ENCODE peak calls at places on chromosomes 4 and X, in ten cellular contexts. One of them, this sample, is unnamed.

GRCh38 chr4:89129080-89129640 is 17.8 kb downstream of the TIGD2 start:
- DNase-seq in AG04450: peak
- DNase-seq in BJ: peak
- DNase-seq in stomach: no peak
- DNase-seq in endothelial cell of umbilical vein: no peak
- DNase-seq in cardiac fibroblast: no peak
- DNase-seq in fibroblast of mammary gland: no peak
- DNase-seq in pancreas: no peak
- DNase-seq in neural progenitor cell: no peak
- DNase-seq in psoas muscle: no peak
- DNase-seq in this sample: no peak

GRCh38 chr4:77358315-77358928 is 201.4 kb downstream of the CCNG2 start:
- DNase-seq in neural progenitor cell: peak
- DNase-seq in pancreas: no peak
- DNase-seq in fibroblast of mammary gland: peak
- DNase-seq in endothelial cell of umbilical vein: peak
- DNase-seq in BJ: no peak
- DNase-seq in psoas muscle: no peak
- DNase-seq in AG04450: no peak
- DNase-seq in cardiac fibroblast: peak
- DNase-seq in stomach: no peak
- DNase-seq in this sample: no peak

GRCh38 chr4:85747871-85748491 is 273.0 kb downstream of the ARHGAP24 start:
- DNase-seq in stomach: no peak
- DNase-seq in AG04450: peak
- DNase-seq in psoas muscle: no peak
- DNase-seq in fibroblast of mammary gland: peak
- DNase-seq in pancreas: peak
- DNase-seq in BJ: no peak
- DNase-seq in cardiac fibroblast: peak
- DNase-seq in neural progenitor cell: peak
- DNase-seq in endothelial cell of umbilical vein: peak
- DNase-seq in this sample: peak

GRCh38 chrX:109902665-109903064 is 100.2 kb upstream of the TMEM164 start:
- DNase-seq in BJ: no peak
- DNase-seq in fibroblast of mammary gland: peak
- DNase-seq in AG04450: no peak
- DNase-seq in neural progenitor cell: no peak
- DNase-seq in cardiac fibroblast: peak
- DNase-seq in pancreas: no peak
- DNase-seq in endothelial cell of umbilical vein: no peak
- DNase-seq in psoas muscle: no peak
- DNase-seq in stomach: no peak
- DNase-seq in this sample: no peak

GRCh38 chr4:172900880-172901279 is 267.7 kb upstream of the GALNT7 start:
- DNase-seq in AG04450: no peak
- DNase-seq in pancreas: no peak
- DNase-seq in endothelial cell of umbilical vein: no peak
- DNase-seq in BJ: no peak
- DNase-seq in psoas muscle: no peak
- DNase-seq in cardiac fibroblast: no peak
- DNase-seq in stomach: no peak
- DNase-seq in neural progenitor cell: no peak
- DNase-seq in fibroblast of mammary gland: no peak
- DNase-seq in this sample: no peak

GRCh38 chr4:5881340-5881739 is 11.5 kb downstream of the CRMP1 start:
- DNase-seq in BJ: no peak
- DNase-seq in neural progenitor cell: peak
- DNase-seq in stomach: no peak
- DNase-seq in psoas muscle: no peak
- DNase-seq in pancreas: no peak
- DNase-seq in cardiac fibroblast: no peak
- DNase-seq in endothelial cell of umbilical vein: no peak
- DNase-seq in AG04450: no peak
- DNase-seq in fibroblast of mammary gland: no peak
- DNase-seq in this sample: no peak

GRCh38 chr4:5956285-5957021 is 61.8 kb downstream of the C4orf50 start:
- DNase-seq in stomach: peak
- DNase-seq in fibroblast of mammary gland: no peak
- DNase-seq in endothelial cell of umbilical vein: peak
- DNase-seq in BJ: no peak
- DNase-seq in cardiac fibroblast: no peak
- DNase-seq in neural progenitor cell: peak
- DNase-seq in AG04450: no peak
- DNase-seq in pancreas: peak
- DNase-seq in psoas muscle: peak
- DNase-seq in this sample: no peak

GRCh38 chrX:116379854-116380253 is 56.6 kb upstream of the SLC6A14 start:
- DNase-seq in AG04450: no peak
- DNase-seq in cardiac fibroblast: peak
- DNase-seq in BJ: no peak
- DNase-seq in endothelial cell of umbilical vein: peak
- DNase-seq in pancreas: no peak
- DNase-seq in stomach: no peak
- DNase-seq in fibroblast of mammary gland: peak
- DNase-seq in psoas muscle: peak
- DNase-seq in neural progenitor cell: no peak
- DNase-seq in this sample: no peak

GRCh38 chr4:56656346-56656643 is 24.8 kb downstream of the HOPX start:
- DNase-seq in cardiac fibroblast: no peak
- DNase-seq in stomach: peak
- DNase-seq in fibroblast of mammary gland: no peak
- DNase-seq in AG04450: no peak
- DNase-seq in BJ: no peak
- DNase-seq in endothelial cell of umbilical vein: peak
- DNase-seq in psoas muscle: peak
- DNase-seq in pancreas: no peak
- DNase-seq in neural progenitor cell: peak
- DNase-seq in this sample: no peak

GRCh38 chr4:2932561-2932950 is 30.6 kb downstream of the NOP14 start:
- DNase-seq in cardiac fibroblast: no peak
- DNase-seq in AG04450: no peak
- DNase-seq in endothelial cell of umbilical vein: no peak
- DNase-seq in stomach: peak
- DNase-seq in psoas muscle: peak
- DNase-seq in pancreas: peak
- DNase-seq in BJ: no peak
- DNase-seq in fibroblast of mammary gland: no peak
- DNase-seq in neural progenitor cell: no peak
- DNase-seq in this sample: no peak

GRCh38 chrX:118026631-118027030 is 90.0 kb downstream of the KLHL13 start:
- DNase-seq in AG04450: no peak
- DNase-seq in endothelial cell of umbilical vein: no peak
- DNase-seq in BJ: no peak
- DNase-seq in cardiac fibroblast: no peak
- DNase-seq in psoas muscle: no peak
- DNase-seq in fibroblast of mammary gland: no peak
- DNase-seq in neural progenitor cell: no peak
- DNase-seq in stomach: no peak
- DNase-seq in pancreas: no peak
- DNase-seq in this sample: no peak

GRCh38 chr4:121950212-121950679 is 1.6 kb downstream of the TRPC3 start:
- DNase-seq in neural progenitor cell: peak
- DNase-seq in psoas muscle: peak
- DNase-seq in stomach: peak
- DNase-seq in cardiac fibroblast: peak
- DNase-seq in fibroblast of mammary gland: peak
- DNase-seq in endothelial cell of umbilical vein: peak
- DNase-seq in pancreas: peak
- DNase-seq in AG04450: peak
- DNase-seq in BJ: peak
- DNase-seq in this sample: no peak

GRCh38 chrX:153968754-153969124 is 2.9 kb downstream of the HCFC1 start:
- DNase-seq in cardiac fibroblast: no peak
- DNase-seq in endothelial cell of umbilical vein: no peak
- DNase-seq in neural progenitor cell: peak
- DNase-seq in stomach: no peak
- DNase-seq in BJ: no peak
- DNase-seq in AG04450: no peak
- DNase-seq in psoas muscle: peak
- DNase-seq in fibroblast of mammary gland: no peak
- DNase-seq in pancreas: no peak
- DNase-seq in this sample: no peak
- TF ChIP-seq CTCF in cardiac fibroblast: no peak
- TF ChIP-seq CTCF in endothelial cell of umbilical vein: peak
- TF ChIP-seq CTCF in neural progenitor cell: no peak
- TF ChIP-seq CTCF in stomach: no peak
- TF ChIP-seq CTCF in BJ: peak
- TF ChIP-seq CTCF in AG04450: peak
- TF ChIP-seq CTCF in psoas muscle: no peak
- TF ChIP-seq CTCF in fibroblast of mammary gland: no peak
- TF ChIP-seq CTCF in pancreas: no peak
- TF ChIP-seq CTCF in this sample: no peak

DNA sequence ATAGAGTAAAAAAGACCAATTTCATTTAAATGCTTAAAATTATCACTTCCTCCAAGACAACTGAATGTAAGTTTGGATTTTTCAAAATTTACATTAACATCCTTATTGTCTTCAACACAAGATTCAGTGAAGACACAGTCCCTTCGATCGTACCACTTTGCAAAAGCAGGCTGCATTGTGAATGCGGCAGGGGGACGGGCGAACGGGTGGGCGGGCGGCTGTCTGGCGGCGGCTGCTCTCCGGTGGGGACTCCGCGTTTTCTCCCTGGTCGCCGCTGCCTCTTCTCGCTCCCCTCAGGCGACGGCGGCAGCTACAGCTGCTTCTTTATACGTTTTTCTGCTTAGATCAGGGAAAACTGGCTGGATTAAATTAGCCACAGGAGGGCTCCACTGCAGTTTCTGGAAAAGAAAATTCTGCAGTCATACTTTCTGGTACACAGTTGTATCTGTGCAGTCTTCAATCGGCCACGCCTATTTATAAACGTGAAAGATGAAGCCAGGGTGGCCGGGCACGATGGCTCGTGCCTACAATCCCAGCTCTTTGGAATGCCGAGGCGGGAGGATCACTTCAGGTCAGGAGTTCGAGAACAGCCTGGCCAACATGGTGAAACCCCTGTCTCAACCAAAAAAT is 33.9 kb upstream of the HPF1 start:
- DNase-seq in psoas muscle: peak
- DNase-seq in stomach: no peak
- DNase-seq in fibroblast of mammary gland: peak
- DNase-seq in neural progenitor cell: peak
- DNase-seq in cardiac fibroblast: peak
- DNase-seq in BJ: no peak
- DNase-seq in endothelial cell of umbilical vein: peak
- DNase-seq in AG04450: no peak
- DNase-seq in pancreas: peak
- DNase-seq in this sample: peak
- TF ChIP-seq CTCF in psoas muscle: peak
- TF ChIP-seq CTCF in stomach: peak
- TF ChIP-seq CTCF in fibroblast of mammary gland: peak
- TF ChIP-seq CTCF in neural progenitor cell: peak
- TF ChIP-seq CTCF in cardiac fibroblast: peak
- TF ChIP-seq CTCF in BJ: peak
- TF ChIP-seq CTCF in endothelial cell of umbilical vein: peak
- TF ChIP-seq CTCF in AG04450: peak
- TF ChIP-seq CTCF in pancreas: peak
- TF ChIP-seq CTCF in this sample: peak

GRCh38 chrX:31436424-31436823 is 364.6 kb upstream of the FTHL17 start:
- DNase-seq in psoas muscle: no peak
- DNase-seq in BJ: no peak
- DNase-seq in fibroblast of mammary gland: no peak
- DNase-seq in pancreas: no peak
- DNase-seq in AG04450: no peak
- DNase-seq in stomach: no peak
- DNase-seq in endothelial cell of umbilical vein: no peak
- DNase-seq in cardiac fibroblast: no peak
- DNase-seq in neural progenitor cell: no peak
- DNase-seq in this sample: no peak
- TF ChIP-seq CTCF in psoas muscle: no peak
- TF ChIP-seq CTCF in BJ: no peak
- TF ChIP-seq CTCF in fibroblast of mammary gland: no peak
- TF ChIP-seq CTCF in pancreas: no peak
- TF ChIP-seq CTCF in AG04450: no peak
- TF ChIP-seq CTCF in stomach: no peak
- TF ChIP-seq CTCF in endothelial cell of umbilical vein: no peak
- TF ChIP-seq CTCF in cardiac fibroblast: no peak
- TF ChIP-seq CTCF in neural progenitor cell: no peak
- TF ChIP-seq CTCF in this sample: no peak

GRCh38 chrX:94834226-94834625 is 1160.2 kb downstream of the FAM133A start:
- DNase-seq in stomach: no peak
- DNase-seq in endothelial cell of umbilical vein: no peak
- DNase-seq in psoas muscle: no peak
- DNase-seq in BJ: no peak
- DNase-seq in neural progenitor cell: no peak
- DNase-seq in AG04450: no peak
- DNase-seq in cardiac fibroblast: no peak
- DNase-seq in pancreas: no peak
- DNase-seq in fibroblast of mammary gland: no peak
- DNase-seq in this sample: no peak

GRCh38 chrX:94830717-94831116 is 1156.7 kb downstream of the FAM133A start:
- DNase-seq in endothelial cell of umbilical vein: no peak
- DNase-seq in cardiac fibroblast: no peak
- DNase-seq in pancreas: no peak
- DNase-seq in AG04450: no peak
- DNase-seq in stomach: no peak
- DNase-seq in neural progenitor cell: no peak
- DNase-seq in BJ: no peak
- DNase-seq in psoas muscle: no peak
- DNase-seq in fibroblast of mammary gland: no peak
- DNase-seq in this sample: no peak

DNA sequence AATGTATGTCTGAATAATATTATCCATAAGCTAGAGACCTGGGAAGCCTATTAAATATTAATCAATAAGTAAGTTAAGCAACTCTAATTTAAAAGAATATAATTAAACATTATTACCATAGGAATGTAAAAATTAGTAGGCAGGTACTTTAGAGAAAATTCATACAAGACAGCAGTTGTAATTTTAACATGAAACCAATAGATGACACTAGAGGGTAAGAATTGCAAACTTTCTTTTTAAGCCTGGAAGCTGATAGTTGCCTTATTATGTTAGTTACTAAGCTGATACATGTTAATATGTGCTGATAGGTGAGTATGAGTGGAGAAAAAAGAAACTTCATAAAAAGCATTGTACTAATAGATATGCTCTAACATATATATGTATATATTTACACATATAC is 1157.4 kb downstream of the FAM133A start:
- DNase-seq in BJ: no peak
- DNase-seq in stomach: no peak
- DNase-seq in psoas muscle: no peak
- DNase-seq in endothelial cell of umbilical vein: no peak
- DNase-seq in AG04450: no peak
- DNase-seq in pancreas: no peak
- DNase-seq in cardiac fibroblast: peak
- DNase-seq in neural progenitor cell: peak
- DNase-seq in fibroblast of mammary gland: peak
- DNase-seq in this sample: no peak
- TF ChIP-seq CTCF in BJ: peak
- TF ChIP-seq CTCF in stomach: no peak
- TF ChIP-seq CTCF in psoas muscle: peak
- TF ChIP-seq CTCF in endothelial cell of umbilical vein: no peak
- TF ChIP-seq CTCF in AG04450: peak
- TF ChIP-seq CTCF in pancreas: no peak
- TF ChIP-seq CTCF in cardiac fibroblast: peak
- TF ChIP-seq CTCF in neural progenitor cell: peak
- TF ChIP-seq CTCF in fibroblast of mammary gland: peak
- TF ChIP-seq CTCF in this sample: peak

This sample was measured in PC-9.